ENCODE peak calls at places on chromosomes 11 and 22, in seven cellular contexts. R is IMR-90, M is neuronal stem cell, E is mesendoderm, F is mesenchymal stem cell, D is H1, V is trophoblast cell. Y is an unnamed sample.

GRCh38 chr11:62388999-62389398 is 29.8 kb upstream of the SCGB1A1 start:
- DNase-seq in R (no peak), M (no peak), E (no peak), F (no peak), D (no peak), V (no peak), Y (no peak)

GRCh38 chr22:44876921-44877320 is 124.5 kb downstream of the ARHGAP8 start:
- DNase-seq in R (no peak), M (no peak), E (no peak), F (no peak), D (no peak), V (no peak), Y (no peak)

GRCh38 chr22:30435674-30436126 is 10.1 kb downstream of the MTFP1 start:
- DNase-seq in R (no peak), M (no peak), E (no peak), F (no peak), D (no peak), V (no peak), Y (no peak)

GRCh38 chr11:21567628-21568290 is 625.1 kb upstream of the ANO5 start:
- DNase-seq in R (no peak), M (no peak), E (no peak), F (no peak), D (no peak), V (no peak), Y (no peak)

GRCh38 chr22:37784829-37785495 is 22.8 kb upstream of the GCAT start:
- DNase-seq in R (no peak), M (no peak), E (no peak), F (no peak), D (no peak), V (peak; percentile 93), Y (peak; percentile 27)

GRCh38 chr11:125053167-125053566 is 9.9 kb upstream of the SLC37A2 start:
- DNase-seq in R (no peak), M (no peak), E (no peak), F (no peak), D (no peak), V (no peak), Y (no peak)

GRCh38 chr11:76615950-76616349 is 54.6 kb downstream of the LRRC32 start:
- DNase-seq in R (peak; percentile 38), M (no peak), E (no peak), F (no peak), D (no peak), V (no peak), Y (peak; percentile 17)

GRCh38 chr11:6406370-6406769 is 12.5 kb downstream of the APBB1 start:
- DNase-seq in R (no peak), M (no peak), E (no peak), F (no peak), D (no peak), V (no peak), Y (no peak)

GRCh38 chr11:132821027-132821426 is 711.3 kb downstream of the OPCML start:
- DNase-seq in R (peak; percentile 43), M (no peak), E (peak; percentile 89), F (peak; percentile 47), D (no peak), V (no peak), Y (no peak)

GRCh38 chr11:11978792-11979486 is 29.5 kb downstream of the DKK3 start:
- DNase-seq in R (peak; percentile 80), M (no peak), E (peak; percentile 86), F (peak; percentile 88), D (peak; percentile 41), V (no peak), Y (peak; percentile 28)

GRCh38 chr11:127625402-127625801 is 624.8 kb upstream of the KIRREL3 start:
- DNase-seq in R (no peak), M (no peak), E (no peak), F (no peak), D (no peak), V (no peak), Y (no peak)

GRCh38 chr11:35126000-35126878 is 12.7 kb upstream of the CD44 start:
- DNase-seq in R (no peak), M (no peak), E (no peak), F (no peak), D (no peak), V (no peak), Y (no peak)

DNA sequence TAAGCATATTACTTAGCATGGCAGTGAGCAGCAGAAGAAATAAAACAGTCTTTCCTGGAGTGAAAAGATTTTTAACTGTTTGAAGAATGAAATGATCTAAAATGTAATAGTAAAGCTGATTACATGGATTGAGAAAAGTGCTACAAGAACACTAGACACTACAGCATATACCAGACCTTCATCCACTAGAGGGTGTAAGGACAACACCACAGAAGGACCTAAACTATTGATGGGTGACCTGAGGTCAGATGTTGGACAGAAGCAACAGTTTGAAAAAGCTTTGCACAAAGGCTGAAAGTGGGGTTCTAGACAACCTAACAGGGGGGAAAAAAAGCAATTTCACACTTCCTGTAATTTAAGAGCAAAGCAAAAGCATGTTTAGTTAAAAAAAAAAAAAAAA is 97.7 kb downstream of the RBFOX2 start:
- DNase-seq in R (peak; percentile 80), M (peak; percentile 20), E (peak; percentile 78), F (peak; percentile 83), D (no peak), V (no peak), Y (no peak)
- H3K4ac ChIP-seq in R (no peak overlapping the region), M (no peak overlapping the region), E (no peak overlapping the region), F (no peak overlapping the region), D (no peak overlapping the region), V (no peak overlapping the region), Y (no peak overlapping the region)

GRCh38 chr22:16806401-16806800 is 18.8 kb downstream of the XKR3 start:
- DNase-seq in R (no peak), M (no peak), E (peak; percentile 11), F (no peak), D (no peak), V (peak; percentile 67), Y (peak; percentile 35)
- H2AK5ac ChIP-seq in R (no peak overlapping the region), M (no peak overlapping the region), E (no peak overlapping the region), F (no peak overlapping the region), D (no peak overlapping the region), V (no peak overlapping the region), Y (no peak overlapping the region)

GRCh38 chr22:39589880-39590279 is 19.3 kb downstream of the CACNA1I start:
- DNase-seq in R (no peak), M (no peak), E (no peak), F (no peak), D (no peak), V (no peak), Y (no peak)
- H2BK120ac ChIP-seq in R (no peak overlapping the region), M (no peak overlapping the region), E (no peak overlapping the region), F (no peak overlapping the region), D (no peak overlapping the region), V (no peak overlapping the region), Y (no peak overlapping the region)

DNA sequence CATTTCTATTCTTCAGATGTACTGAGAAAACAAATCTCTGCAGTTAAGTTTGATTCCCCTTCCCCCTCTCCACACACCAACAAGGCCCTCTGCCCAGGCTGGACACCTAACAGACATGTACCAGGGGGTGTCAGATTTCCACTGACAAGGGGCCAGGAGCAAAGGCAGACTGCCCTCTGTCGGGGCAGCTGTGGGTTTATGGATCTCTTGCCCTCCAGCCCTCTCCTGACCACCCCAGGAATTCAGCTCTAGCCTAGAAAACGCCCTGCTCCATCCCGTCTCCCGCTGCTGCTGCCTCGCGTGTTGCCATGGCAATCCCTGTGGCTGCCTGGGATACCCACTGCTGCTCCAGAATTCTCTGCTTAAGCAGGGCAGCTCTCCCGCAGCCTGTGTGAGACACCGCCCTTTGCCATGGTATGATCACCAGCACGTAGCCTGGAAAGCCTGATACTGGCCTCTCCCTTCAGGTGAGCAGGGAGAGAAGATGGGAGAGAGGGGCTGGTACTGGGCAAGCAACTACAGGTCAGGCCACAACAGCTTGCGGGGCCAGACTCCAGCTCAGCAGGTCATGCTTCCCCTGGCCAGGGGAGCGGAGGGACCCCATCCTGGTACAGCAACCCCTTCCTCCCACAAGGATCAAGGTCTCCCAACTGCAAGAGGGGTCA is 41.6 kb downstream of the BUD13 start:
- DNase-seq in R (peak; percentile 10), M (peak; percentile 56), E (peak; percentile 89), F (peak; percentile 3), D (peak; percentile 77), V (no peak), Y (peak; percentile 82)
- H3K4ac ChIP-seq in R (no peak overlapping the region), M (no peak overlapping the region), E (no peak overlapping the region), F (no peak overlapping the region), D (no peak overlapping the region), V (no peak overlapping the region), Y (no peak overlapping the region)

GRCh38 chr22:23538502-23538860 is 41.6 kb downstream of the IGLL1 start:
- DNase-seq in R (no peak), M (no peak), E (no peak), F (no peak), D (no peak), V (no peak), Y (peak; percentile 24)
- H2AK5ac ChIP-seq in R (no peak overlapping the region), M (no peak overlapping the region), E (no peak overlapping the region), F (no peak overlapping the region), D (peak overlapping the region; percentile 82), V (peak overlapping the region; percentile 97), Y (peak overlapping the region; percentile 51)

GRCh38 chr11:66593650-66594049 is 665 bp downstream of the CCS start:
- DNase-seq in R (no peak), M (no peak), E (no peak), F (no peak), D (no peak), V (no peak), Y (no peak)
- H2BK120ac ChIP-seq in R (peak overlapping the region; percentile 20), M (no peak overlapping the region), E (no peak overlapping the region), F (no peak overlapping the region), D (no peak overlapping the region), V (no peak overlapping the region), Y (no peak overlapping the region)

GRCh38 chr22:24465975-24466374 is 29.2 kb upstream of the UPB1 start:
- DNase-seq in R (no peak), M (no peak), E (no peak), F (no peak), D (no peak), V (no peak), Y (no peak)

GRCh38 chr22:24467340-24467739 is 27.8 kb upstream of the UPB1 start:
- DNase-seq in R (no peak), M (no peak), E (no peak), F (no peak), D (no peak), V (no peak), Y (no peak)

GRCh38 chr22:24460418-24461089 is 33.2 kb downstream of the ADORA2A start:
- DNase-seq in R (peak; percentile 28), M (no peak), E (peak; percentile 56), F (peak; percentile 50), D (no peak), V (no peak), Y (no peak)

GRCh38 chr22:24466831-24467249 is 28.3 kb upstream of the UPB1 start:
- DNase-seq in R (peak; percentile 74), M (no peak), E (no peak), F (peak; percentile 81), D (no peak), V (no peak), Y (no peak)

DNA sequence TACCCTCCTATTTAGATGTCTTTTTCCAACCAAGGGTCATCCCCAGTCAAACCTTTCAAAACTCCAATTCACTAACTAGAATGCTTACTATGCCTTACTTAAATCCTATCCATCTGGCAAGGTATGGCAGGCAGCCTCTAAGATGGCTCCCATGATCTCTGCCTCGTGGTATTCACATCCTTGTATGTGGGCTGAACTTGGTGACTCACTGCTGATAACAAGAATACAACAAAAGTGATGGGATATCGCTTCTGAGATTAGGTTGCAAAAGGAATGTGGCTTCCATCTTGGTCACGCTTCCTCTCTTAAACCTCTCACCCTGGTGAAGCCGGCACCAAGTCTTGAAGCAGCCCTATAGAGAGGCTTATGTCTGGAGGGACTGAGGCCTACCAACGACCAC is 29.6 kb upstream of the UPB1 start:
- DNase-seq in R (peak; percentile 94), M (no peak), E (peak; percentile 92), F (peak; percentile 58), D (no peak), V (peak; percentile 87), Y (no peak)
- H3K4ac ChIP-seq in R (peak overlapping the region; percentile 84), M (no peak overlapping the region), E (no peak overlapping the region), F (no peak overlapping the region), D (no peak overlapping the region), V (no peak overlapping the region), Y (no peak overlapping the region)

Y was measured in H9.